ENCODE peak calls at places on chromosomes 3 and 15, in six cellular contexts. One of them, this sample, is unnamed.

GRCh38 chr3:111794701-111795100 is 64.4 kb upstream of the PHLDB2 start:
- DNase-seq in A549: no peak
- DNase-seq in OCI-LY7: no peak
- DNase-seq in neural progenitor cell: no peak
- DNase-seq in hepatocyte: no peak
- DNase-seq in HCT116: no peak
- DNase-seq in this sample: no peak

GRCh38 chr3:14703791-14704190 is 28.9 kb downstream of the C3orf20 start:
- DNase-seq in A549: no peak
- DNase-seq in OCI-LY7: no peak
- DNase-seq in neural progenitor cell: no peak
- DNase-seq in hepatocyte: no peak
- DNase-seq in HCT116: no peak
- DNase-seq in this sample: no peak

GRCh38 chr3:52172262-52172757 is 18.1 kb upstream of the POC1A start:
- DNase-seq in A549: no peak
- DNase-seq in OCI-LY7: no peak
- DNase-seq in neural progenitor cell: no peak
- DNase-seq in hepatocyte: no peak
- DNase-seq in HCT116: no peak
- DNase-seq in this sample: no peak

GRCh38 chr15:51171578-51171932 is 76.8 kb upstream of the TNFAIP8L3 start:
- DNase-seq in A549: no peak
- DNase-seq in OCI-LY7: no peak
- DNase-seq in neural progenitor cell: no peak
- DNase-seq in hepatocyte: no peak
- DNase-seq in HCT116: no peak
- DNase-seq in this sample: no peak

GRCh38 chr3:134883697-134884385 is 88.8 kb downstream of the EPHB1 start:
- DNase-seq in A549: no peak
- DNase-seq in OCI-LY7: no peak
- DNase-seq in neural progenitor cell: no peak
- DNase-seq in hepatocyte: no peak
- DNase-seq in HCT116: no peak
- DNase-seq in this sample: no peak

GRCh38 chr3:108103971-108104797 is 13.4 kb upstream of the CD47 start:
- DNase-seq in A549: no peak
- DNase-seq in OCI-LY7: no peak
- DNase-seq in neural progenitor cell: no peak
- DNase-seq in hepatocyte: no peak
- DNase-seq in HCT116: no peak
- DNase-seq in this sample: no peak

GRCh38 chr3:123586131-123586530 is 1.3 kb upstream of the HACD2 start:
- DNase-seq in A549: peak
- DNase-seq in OCI-LY7: peak
- DNase-seq in neural progenitor cell: peak
- DNase-seq in hepatocyte: peak
- DNase-seq in HCT116: peak
- DNase-seq in this sample: peak

GRCh38 chr15:100720406-100720967 is 118.1 kb downstream of the ASB7 start:
- DNase-seq in A549: no peak
- DNase-seq in OCI-LY7: no peak
- DNase-seq in neural progenitor cell: no peak
- DNase-seq in hepatocyte: no peak
- DNase-seq in HCT116: no peak
- DNase-seq in this sample: no peak

GRCh38 chr3:66121288-66121687 is 82.6 kb upstream of the MAGI1 start:
- DNase-seq in A549: no peak
- DNase-seq in OCI-LY7: no peak
- DNase-seq in neural progenitor cell: no peak
- DNase-seq in hepatocyte: no peak
- DNase-seq in HCT116: no peak
- DNase-seq in this sample: no peak

GRCh38 chr3:123758081-123758564 is 126.0 kb downstream of the MYLK start:
- DNase-seq in A549: no peak
- DNase-seq in OCI-LY7: no peak
- DNase-seq in neural progenitor cell: peak
- DNase-seq in hepatocyte: no peak
- DNase-seq in HCT116: no peak
- DNase-seq in this sample: no peak

GRCh38 chr3:170745211-170745718 is 124.7 kb downstream of the RPL22L1 start:
- DNase-seq in A549: no peak
- DNase-seq in OCI-LY7: no peak
- DNase-seq in neural progenitor cell: no peak
- DNase-seq in hepatocyte: no peak
- DNase-seq in HCT116: no peak
- DNase-seq in this sample: no peak

GRCh38 chr3:186110975-186111974 is 2.4 kb upstream of the ETV5 start:
- DNase-seq in A549: no peak
- DNase-seq in OCI-LY7: no peak
- DNase-seq in neural progenitor cell: no peak
- DNase-seq in hepatocyte: no peak
- DNase-seq in HCT116: no peak
- DNase-seq in this sample: no peak

GRCh38 chr15:36988947-36989346 is 111.4 kb downstream of the MEIS2 start:
- DNase-seq in A549: no peak
- DNase-seq in OCI-LY7: no peak
- DNase-seq in neural progenitor cell: no peak
- DNase-seq in hepatocyte: no peak
- DNase-seq in HCT116: no peak
- DNase-seq in this sample: no peak

GRCh38 chr15:83613716-83614115 is 40.2 kb upstream of the ADAMTSL3 start:
- DNase-seq in A549: no peak
- DNase-seq in OCI-LY7: no peak
- DNase-seq in neural progenitor cell: no peak
- DNase-seq in hepatocyte: no peak
- DNase-seq in HCT116: no peak
- DNase-seq in this sample: no peak

GRCh38 chr3:177385831-177386301 is 188.6 kb upstream of the TBL1XR1 start:
- DNase-seq in A549: no peak
- DNase-seq in OCI-LY7: no peak
- DNase-seq in neural progenitor cell: no peak
- DNase-seq in hepatocyte: no peak
- DNase-seq in HCT116: no peak
- DNase-seq in this sample: no peak

GRCh38 chr3:66418432-66419052 is 82.3 kb downstream of the LRIG1 start:
- DNase-seq in A549: no peak
- DNase-seq in OCI-LY7: no peak
- DNase-seq in neural progenitor cell: no peak
- DNase-seq in hepatocyte: no peak
- DNase-seq in HCT116: no peak
- DNase-seq in this sample: no peak

GRCh38 chr15:39228889-39229288 is 352.0 kb upstream of the THBS1 start:
- DNase-seq in A549: no peak
- DNase-seq in OCI-LY7: no peak
- DNase-seq in neural progenitor cell: no peak
- DNase-seq in hepatocyte: no peak
- DNase-seq in HCT116: no peak
- DNase-seq in this sample: no peak

GRCh38 chr3:127175272-127175671 is 17.7 kb upstream of the PRR23E start:
- DNase-seq in A549: no peak
- DNase-seq in OCI-LY7: no peak
- DNase-seq in neural progenitor cell: no peak
- DNase-seq in hepatocyte: no peak
- DNase-seq in HCT116: no peak
- DNase-seq in this sample: no peak

GRCh38 chr3:73602171-73602570 is 22.6 kb downstream of the PDZRN3 start:
- DNase-seq in A549: no peak
- DNase-seq in OCI-LY7: no peak
- DNase-seq in neural progenitor cell: no peak
- DNase-seq in hepatocyte: no peak
- DNase-seq in HCT116: no peak
- DNase-seq in this sample: no peak

GRCh38 chr3:137792633-137793271 is 28.6 kb downstream of the SOX14 start:
- DNase-seq in A549: no peak
- DNase-seq in OCI-LY7: peak
- DNase-seq in neural progenitor cell: peak
- DNase-seq in hepatocyte: peak
- DNase-seq in HCT116: peak
- DNase-seq in this sample: peak

GRCh38 chr15:69093127-69093526 is 67.3 kb upstream of the GLCE start:
- DNase-seq in A549: peak
- DNase-seq in OCI-LY7: no peak
- DNase-seq in neural progenitor cell: no peak
- DNase-seq in hepatocyte: no peak
- DNase-seq in HCT116: no peak
- DNase-seq in this sample: no peak
- H3K4me2 ChIP-seq in A549: peak
- H3K4me2 ChIP-seq in OCI-LY7: no peak
- H3K4me2 ChIP-seq in neural progenitor cell: no peak
- H3K4me2 ChIP-seq in hepatocyte: no peak
- H3K4me2 ChIP-seq in HCT116: peak
- H3K4me2 ChIP-seq in this sample: no peak

GRCh38 chr3:103295974-103296570 is 861.3 kb downstream of the ZPLD1 start:
- DNase-seq in A549: no peak
- DNase-seq in OCI-LY7: peak
- DNase-seq in neural progenitor cell: peak
- DNase-seq in hepatocyte: peak
- DNase-seq in HCT116: peak
- DNase-seq in this sample: no peak
- TF ChIP-seq CTCF in A549: peak
- TF ChIP-seq CTCF in OCI-LY7: peak
- TF ChIP-seq CTCF in neural progenitor cell: peak
- TF ChIP-seq CTCF in hepatocyte: peak
- TF ChIP-seq CTCF in HCT116: peak
- TF ChIP-seq CTCF in this sample: peak

GRCh38 chr15:43795997-43796396 is 3.9 kb downstream of the SERF2 start:
- DNase-seq in A549: no peak
- DNase-seq in OCI-LY7: no peak
- DNase-seq in neural progenitor cell: no peak
- DNase-seq in hepatocyte: no peak
- DNase-seq in HCT116: no peak
- DNase-seq in this sample: no peak

GRCh38 chr15:43793647-43794046 is 1.5 kb downstream of the SERF2 start:
- DNase-seq in A549: no peak
- DNase-seq in OCI-LY7: no peak
- DNase-seq in neural progenitor cell: no peak
- DNase-seq in hepatocyte: no peak
- DNase-seq in HCT116: no peak
- DNase-seq in this sample: no peak

GRCh38 chr15:43795197-43795596 is 3.1 kb downstream of the SERF2 start:
- DNase-seq in A549: no peak
- DNase-seq in OCI-LY7: no peak
- DNase-seq in neural progenitor cell: no peak
- DNase-seq in hepatocyte: no peak
- DNase-seq in HCT116: no peak
- DNase-seq in this sample: no peak

GRCh38 chr15:43792761-43793493 is 807 bp downstream of the SERF2 start:
- DNase-seq in A549: peak
- DNase-seq in OCI-LY7: peak
- DNase-seq in neural progenitor cell: peak
- DNase-seq in hepatocyte: peak
- DNase-seq in HCT116: no peak
- DNase-seq in this sample: no peak

DNA sequence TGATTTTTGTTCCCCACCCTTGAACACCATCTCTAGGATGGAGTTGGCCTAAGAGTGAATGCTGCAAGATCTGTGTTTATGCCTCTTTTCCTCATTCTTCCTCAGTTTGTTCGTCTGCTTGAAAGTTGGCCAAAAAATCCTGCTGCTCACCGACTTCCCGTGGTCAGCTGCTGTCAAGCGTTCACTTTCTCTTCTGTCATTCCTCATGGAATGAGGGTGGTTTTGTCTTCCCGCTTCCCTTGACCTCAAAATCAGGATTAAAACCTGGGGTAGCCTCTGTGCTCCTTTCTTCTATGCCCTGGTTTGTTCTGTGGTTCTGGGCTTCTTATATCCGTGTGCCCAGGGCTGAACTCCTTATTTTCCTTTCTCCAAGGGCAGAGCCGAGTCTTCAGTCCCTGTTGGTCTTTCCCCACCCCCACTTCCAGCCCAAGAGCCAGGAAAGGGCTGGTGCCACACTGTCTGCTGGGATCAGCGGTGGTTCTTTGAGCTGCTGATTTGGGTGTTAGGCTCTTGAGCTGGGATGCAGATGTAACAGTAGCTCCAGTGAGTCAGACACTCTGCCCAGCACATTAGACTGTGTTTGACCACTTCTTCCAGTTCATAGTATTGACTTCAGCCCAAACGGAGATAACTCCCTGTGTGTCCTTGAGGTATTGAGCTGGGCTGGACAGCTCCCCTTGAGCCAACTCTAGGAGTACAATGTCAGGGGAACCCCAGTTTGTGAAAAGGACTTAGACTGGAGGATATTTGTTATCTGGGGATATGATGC is 2.3 kb downstream of the SERF2 start:
- DNase-seq in A549: no peak
- DNase-seq in OCI-LY7: no peak
- DNase-seq in neural progenitor cell: no peak
- DNase-seq in hepatocyte: no peak
- DNase-seq in HCT116: no peak
- DNase-seq in this sample: no peak
- H3K4me2 ChIP-seq in A549: peak
- H3K4me2 ChIP-seq in OCI-LY7: peak
- H3K4me2 ChIP-seq in neural progenitor cell: no peak
- H3K4me2 ChIP-seq in hepatocyte: peak
- H3K4me2 ChIP-seq in HCT116: no peak
- H3K4me2 ChIP-seq in this sample: peak

DNA sequence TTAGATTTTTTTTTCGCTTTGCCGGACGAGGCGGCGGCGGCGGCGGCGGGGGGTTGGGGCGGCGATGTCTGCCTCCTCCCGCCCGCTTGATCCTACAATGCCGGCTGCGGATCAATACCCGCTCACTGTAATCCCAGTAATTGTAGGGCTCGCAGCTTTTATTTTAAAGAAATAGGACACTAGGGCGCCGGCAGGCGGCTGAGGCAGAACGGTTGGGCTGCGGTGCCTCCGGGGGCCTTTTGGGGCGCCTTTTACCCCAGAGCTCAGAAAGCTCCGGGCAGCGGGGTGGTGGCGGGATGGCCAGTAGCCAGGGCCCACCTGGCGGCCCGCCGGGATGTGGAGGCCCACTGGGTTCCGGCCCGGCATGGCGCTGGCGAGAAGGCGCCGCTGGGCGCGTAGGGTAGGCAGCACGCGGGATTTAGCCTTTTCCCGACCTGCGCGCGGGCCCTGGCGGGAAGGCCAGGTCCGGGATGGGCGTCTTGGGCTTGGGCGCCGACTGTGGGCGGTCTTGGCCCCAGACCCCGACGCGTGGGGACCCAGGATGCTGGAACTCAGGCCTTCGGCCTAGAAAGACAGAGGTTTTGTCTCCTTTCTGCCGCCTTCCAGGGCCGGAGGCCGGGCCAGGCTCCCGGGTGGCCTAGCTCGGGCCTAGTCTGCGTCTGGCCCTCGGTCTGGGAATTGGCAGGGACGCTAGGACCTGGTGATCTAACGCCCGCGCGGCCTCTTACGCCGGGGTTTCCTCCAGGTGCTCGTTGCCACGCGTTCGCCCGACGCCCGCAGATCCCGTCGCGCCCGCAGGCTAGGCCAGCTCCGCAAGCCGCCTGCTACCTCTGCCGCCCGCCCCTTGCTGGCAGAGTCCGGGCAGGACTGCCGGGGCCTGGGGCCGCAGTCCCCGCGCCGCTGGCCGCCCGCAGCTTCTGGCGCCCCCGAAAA is 15.5 kb upstream of the ONECUT1 start:
- DNase-seq in A549: no peak
- DNase-seq in OCI-LY7: no peak
- DNase-seq in neural progenitor cell: peak
- DNase-seq in hepatocyte: no peak
- DNase-seq in HCT116: no peak
- DNase-seq in this sample: no peak
- TF ChIP-seq CTCF in A549: no peak
- TF ChIP-seq CTCF in OCI-LY7: no peak
- TF ChIP-seq CTCF in neural progenitor cell: peak
- TF ChIP-seq CTCF in hepatocyte: no peak
- TF ChIP-seq CTCF in HCT116: no peak
- TF ChIP-seq CTCF in this sample: no peak